ENCODE peak calls at places on chromosomes 7 and 10, in four cellular contexts. One of them, this sample, is unnamed.
A peak's percentile ranks its signal among the peaks of the same experiment; 100 is the strongest.

GRCh38 chr7:157432957-157433576 is 96.3 kb downstream of the DNAJB6 start:
- DNase-seq in AG08395: peak; percentile 58
- DNase-seq in LoVo: peak; percentile 38
- DNase-seq in ovary: peak; percentile 67
- DNase-seq in this sample: no peak

GRCh38 chr10:131271195-131271880 is 40.2 kb downstream of the TCERG1L start:
- DNase-seq in AG08395: no peak
- DNase-seq in LoVo: no peak
- DNase-seq in ovary: no peak
- DNase-seq in this sample: no peak

GRCh38 chr7:154879629-154880028 is 123.3 kb downstream of the PAXIP1 start:
- DNase-seq in AG08395: no peak
- DNase-seq in LoVo: no peak
- DNase-seq in ovary: no peak
- DNase-seq in this sample: no peak

GRCh38 chr10:6563075-6563474 is 17.0 kb downstream of the PRKCQ start:
- DNase-seq in AG08395: no peak
- DNase-seq in LoVo: no peak
- DNase-seq in ovary: no peak
- DNase-seq in this sample: no peak

GRCh38 chr7:54988516-54988915 is 30.3 kb upstream of the EGFR start:
- DNase-seq in AG08395: no peak
- DNase-seq in LoVo: no peak
- DNase-seq in ovary: no peak
- DNase-seq in this sample: no peak

GRCh38 chr10:86342111-86342863 is 24.3 kb downstream of the GRID1 start:
- DNase-seq in AG08395: no peak
- DNase-seq in LoVo: no peak
- DNase-seq in ovary: no peak
- DNase-seq in this sample: no peak

GRCh38 chr10:47325303-47326291 is 3.3 kb downstream of the GDF2 start:
- DNase-seq in AG08395: no peak
- DNase-seq in LoVo: no peak
- DNase-seq in ovary: peak; percentile 16
- DNase-seq in this sample: no peak

GRCh38 chr7:39754326-39755120 is 131.2 kb downstream of the RALA start:
- DNase-seq in AG08395: peak; percentile 61
- DNase-seq in LoVo: no peak
- DNase-seq in ovary: peak; percentile 67
- DNase-seq in this sample: no peak

GRCh38 chr10:17444062-17444714 is 10.2 kb downstream of the ST8SIA6 start:
- DNase-seq in AG08395: no peak
- DNase-seq in LoVo: no peak
- DNase-seq in ovary: no peak
- DNase-seq in this sample: no peak

GRCh38 chr10:112811741-112812551 is 138.1 kb upstream of the TCF7L2 start:
- DNase-seq in AG08395: peak; percentile 93
- DNase-seq in LoVo: peak; percentile 75
- DNase-seq in ovary: peak; percentile 51
- DNase-seq in this sample: no peak

GRCh38 chr10:18117272-18117671 is 23.0 kb upstream of the CACNB2 start:
- DNase-seq in AG08395: no peak
- DNase-seq in LoVo: peak; percentile 55
- DNase-seq in ovary: no peak
- DNase-seq in this sample: no peak

GRCh38 chr7:115499966-115500365 is 530.6 kb downstream of the TFEC start:
- DNase-seq in AG08395: no peak
- DNase-seq in LoVo: no peak
- DNase-seq in ovary: no peak
- DNase-seq in this sample: no peak

GRCh38 chr7:43764039-43764789 is 5.7 kb downstream of the BLVRA start:
- DNase-seq in AG08395: no peak
- DNase-seq in LoVo: no peak
- DNase-seq in ovary: peak; percentile 73
- DNase-seq in this sample: no peak

GRCh38 chr10:43296320-43296719 is 29.5 kb upstream of the RASGEF1A start:
- DNase-seq in AG08395: no peak
- DNase-seq in LoVo: no peak
- DNase-seq in ovary: no peak
- DNase-seq in this sample: no peak

GRCh38 chr7:128963327-128963757 is 25.6 kb downstream of the IRF5 start:
- DNase-seq in AG08395: no peak
- DNase-seq in LoVo: no peak
- DNase-seq in ovary: no peak
- DNase-seq in this sample: no peak

GRCh38 chr10:30170814-30171213 is 111.4 kb upstream of the JCAD start:
- DNase-seq in AG08395: peak; percentile 31
- DNase-seq in LoVo: no peak
- DNase-seq in ovary: no peak
- DNase-seq in this sample: no peak

GRCh38 chr10:93568105-93568390 is 1.6 kb downstream of the FFAR4 start:
- DNase-seq in AG08395: no peak
- DNase-seq in LoVo: no peak
- DNase-seq in ovary: no peak
- DNase-seq in this sample: no peak

GRCh38 chr7:75695036-75695435 is 43.7 kb downstream of the HIP1 start:
- DNase-seq in AG08395: no peak
- DNase-seq in LoVo: no peak
- DNase-seq in ovary: no peak
- DNase-seq in this sample: no peak

GRCh38 chr10:31912289-31912688 is 16.3 kb downstream of the ARHGAP12 start:
- DNase-seq in AG08395: peak; percentile 35
- DNase-seq in LoVo: peak; percentile 35
- DNase-seq in ovary: no peak
- DNase-seq in this sample: no peak

GRCh38 chr7:139989366-139990141 is 73.2 kb downstream of the PARP12 start:
- DNase-seq in AG08395: no peak
- DNase-seq in LoVo: no peak
- DNase-seq in ovary: no peak
- DNase-seq in this sample: no peak

GRCh38 chr10:133373104-133373624 is at the start of gene ECHS1:
- DNase-seq in AG08395: peak; percentile 99
- DNase-seq in LoVo: peak; percentile 94
- DNase-seq in ovary: peak; percentile 97
- DNase-seq in this sample: peak; percentile 93

GRCh38 chr7:132436121-132436520 is 140.1 kb downstream of the PLXNA4 start:
- DNase-seq in AG08395: no peak
- DNase-seq in LoVo: no peak
- DNase-seq in ovary: no peak
- DNase-seq in this sample: no peak

GRCh38 chr10:126892873-126893175 is 12.4 kb upstream of the DOCK1 start:
- DNase-seq in AG08395: no peak
- DNase-seq in LoVo: no peak
- DNase-seq in ovary: no peak
- DNase-seq in this sample: no peak

GRCh38 chr7:31991846-31992245 is 78.4 kb downstream of the PDE1C start:
- DNase-seq in AG08395: peak; percentile 24
- DNase-seq in LoVo: no peak
- DNase-seq in ovary: no peak
- DNase-seq in this sample: no peak

GRCh38 chr7:73734619-73735525 is 3.7 kb downstream of the ABHD11 start:
- DNase-seq in AG08395: peak; percentile 90
- DNase-seq in LoVo: peak; percentile 100
- DNase-seq in ovary: peak; percentile 70
- DNase-seq in this sample: peak; percentile 85

GRCh38 chr7:116672596-116673503 is 854 bp downstream of the MET start:
- DNase-seq in AG08395: peak; percentile 34
- DNase-seq in LoVo: peak; percentile 46
- DNase-seq in ovary: no peak
- DNase-seq in this sample: no peak

GRCh38 chr7:139642283-139642682 is 118.8 kb downstream of the CLEC2L start:
- DNase-seq in AG08395: no peak
- DNase-seq in LoVo: no peak
- DNase-seq in ovary: no peak
- DNase-seq in this sample: no peak

GRCh38 chr7:90337106-90337505 is 9.4 kb upstream of the GTPBP10 start:
- DNase-seq in AG08395: no peak
- DNase-seq in LoVo: no peak
- DNase-seq in ovary: no peak
- DNase-seq in this sample: no peak

GRCh38 chr10:70176441-70176840 is 6.1 kb upstream of the SAR1A start:
- DNase-seq in AG08395: no peak
- DNase-seq in LoVo: no peak
- DNase-seq in ovary: no peak
- DNase-seq in this sample: no peak

GRCh38 chr7:114047889-114048288 is 129.1 kb upstream of the PPP1R3A start:
- DNase-seq in AG08395: peak; percentile 57
- DNase-seq in LoVo: no peak
- DNase-seq in ovary: no peak
- DNase-seq in this sample: no peak

GRCh38 chr10:62454696-62455451 is 80.7 kb downstream of the ZNF365 start:
- DNase-seq in AG08395: peak; percentile 82
- DNase-seq in LoVo: peak; percentile 77
- DNase-seq in ovary: no peak
- DNase-seq in this sample: no peak

GRCh38 chr10:60497364-60497763 is 107.7 kb upstream of the ANK3 start:
- DNase-seq in AG08395: no peak
- DNase-seq in LoVo: no peak
- DNase-seq in ovary: no peak
- DNase-seq in this sample: no peak

GRCh38 chr10:127872011-127872741 is 20.6 kb downstream of the CLRN3 start:
- DNase-seq in AG08395: no peak
- DNase-seq in LoVo: no peak
- DNase-seq in ovary: peak; percentile 80
- DNase-seq in this sample: no peak